ENCODE peak calls at places on chromosomes 5 and 9, in six cellular contexts. D, L, S, Z, M and G are unnamed samples.

GRCh38 chr5:134122530-134122929 is 8.0 kb downstream of the TCF7 start:
- DNase-seq in D (no peak), L (peak), S (peak), Z (no peak), M (no peak), G (no peak)

GRCh38 chr9:138009456-138010273 is 132.1 kb downstream of the CACNA1B start:
- DNase-seq in D (no peak), L (peak), S (peak), Z (no peak), M (no peak), G (peak)

GRCh38 chr9:69204869-69205268 is 30.8 kb downstream of the TJP2 start:
- DNase-seq in D (peak), L (no peak), S (no peak), Z (peak), M (no peak), G (no peak)

GRCh38 chr9:87909310-87910041 is 8.3 kb upstream of the SPATA31C1 start:
- DNase-seq in D (no peak), L (peak), S (no peak), Z (peak), M (no peak), G (no peak)

GRCh38 chr5:132684496-132684895 is 10.7 kb downstream of the IL4 start:
- DNase-seq in D (no peak), L (no peak), S (no peak), Z (peak), M (no peak), G (no peak)

GRCh38 chr9:3699868-3700267 is 174.1 kb upstream of the RFX3 start:
- DNase-seq in D (no peak), L (no peak), S (no peak), Z (no peak), M (no peak), G (no peak)

GRCh38 chr5:126921471-126922091 is 108.8 kb downstream of the MARCHF3 start:
- DNase-seq in D (no peak), L (no peak), S (no peak), Z (no peak), M (no peak), G (no peak)

GRCh38 chr5:35183243-35183955 is 46.9 kb downstream of the PRLR start:
- DNase-seq in D (peak), L (peak), S (no peak), Z (peak), M (no peak), G (no peak)

GRCh38 chr5:14809369-14810144 is 62.0 kb downstream of the ANKH start:
- DNase-seq in D (no peak), L (peak), S (peak), Z (peak), M (no peak), G (no peak)

GRCh38 chr5:24777392-24777791 is 132.6 kb upstream of the CDH10 start:
- DNase-seq in D (no peak), L (no peak), S (no peak), Z (no peak), M (no peak), G (no peak)

GRCh38 chr5:16529319-16529718 is 63.7 kb upstream of the ZNF622 start:
- DNase-seq in D (no peak), L (peak), S (no peak), Z (no peak), M (no peak), G (no peak)

GRCh38 chr9:120344230-120344629 is 235.7 kb downstream of the CDK5RAP2 start:
- DNase-seq in D (no peak), L (no peak), S (no peak), Z (peak), M (no peak), G (no peak)

GRCh38 chr9:74960548-74960947 is 7.8 kb upstream of the C9orf40 start:
- DNase-seq in D (no peak), L (peak), S (no peak), Z (peak), M (no peak), G (no peak)

GRCh38 chr5:94967525-94967924 is 317.4 kb downstream of the MCTP1 start:
- DNase-seq in D (no peak), L (no peak), S (no peak), Z (no peak), M (no peak), G (no peak)

GRCh38 chr5:150500328-150500841 is 7.5 kb upstream of the NDST1 start:
- DNase-seq in D (no peak), L (no peak), S (no peak), Z (no peak), M (no peak), G (no peak)

GRCh38 chr5:157050050-157050449 is 8.9 kb downstream of the HAVCR1 start:
- DNase-seq in D (no peak), L (no peak), S (no peak), Z (no peak), M (no peak), G (no peak)

GRCh38 chr5:68450245-68450852 is 234.8 kb downstream of the PIK3R1 start:
- DNase-seq in D (no peak), L (no peak), S (no peak), Z (peak), M (no peak), G (no peak)

GRCh38 chr9:86318187-86318586 is 35.8 kb upstream of the ISCA1 start:
- DNase-seq in D (no peak), L (no peak), S (no peak), Z (no peak), M (no peak), G (no peak)

GRCh38 chr9:7944521-7945022 is 145.0 kb upstream of the DMAC1 start:
- DNase-seq in D (no peak), L (no peak), S (no peak), Z (no peak), M (no peak), G (no peak)

GRCh38 chr5:150540615-150541396 is 32.9 kb downstream of the NDST1 start:
- DNase-seq in D (no peak), L (no peak), S (no peak), Z (peak), M (peak), G (no peak)

GRCh38 chr5:74075900-74076484 is 450.0 kb downstream of the ARHGEF28 start:
- DNase-seq in D (no peak), L (no peak), S (no peak), Z (no peak), M (no peak), G (no peak)

GRCh38 chr9:115416299-115416698 is 298.3 kb upstream of the TNC start:
- DNase-seq in D (no peak), L (no peak), S (no peak), Z (no peak), M (no peak), G (no peak)

GRCh38 chr5:132808866-132809265 is 4.2 kb upstream of the SOWAHA start:
- DNase-seq in D (no peak), L (no peak), S (no peak), Z (no peak), M (no peak), G (no peak)

GRCh38 chr9:96874201-96874785 is 20.0 kb upstream of the ZNF782 start:
- DNase-seq in D (no peak), L (no peak), S (no peak), Z (no peak), M (no peak), G (no peak)

GRCh38 chr9:95462419-95463121 is 54.2 kb downstream of the PTCH1 start:
- DNase-seq in D (peak), L (peak), S (peak), Z (peak), M (peak), G (peak)

DNA sequence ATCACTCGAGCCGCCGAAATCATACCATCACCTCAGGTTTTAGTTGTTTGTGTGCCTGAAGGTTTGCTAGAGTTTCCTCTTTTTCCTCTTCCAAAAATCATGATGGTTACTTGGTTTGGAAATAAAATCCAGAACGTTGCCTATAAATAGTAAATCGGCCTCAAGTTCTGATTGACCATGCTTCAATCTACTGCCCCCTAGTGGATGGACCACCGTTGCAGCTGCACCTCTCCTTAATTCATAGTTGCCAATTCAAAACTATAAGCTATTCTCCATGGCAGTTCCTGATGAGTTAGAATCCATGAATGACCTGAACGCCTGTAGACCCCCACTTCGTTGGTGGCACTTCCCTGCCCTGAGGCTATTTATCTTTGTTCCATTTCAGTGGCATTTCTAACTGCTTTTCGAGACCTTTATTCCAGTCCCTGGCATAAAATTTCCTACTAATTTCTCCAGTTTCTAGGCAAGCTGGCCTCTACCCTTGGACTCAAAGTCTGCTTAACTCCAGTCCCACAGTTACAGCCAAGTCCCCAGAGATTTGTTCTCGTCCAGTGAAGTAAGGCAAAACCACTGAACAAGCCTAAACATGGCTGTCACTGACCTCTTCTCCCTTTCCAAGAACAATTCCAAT is 422.6 kb downstream of the EFNA5 start:
- DNase-seq in D (peak), L (peak), S (peak), Z (peak), M (no peak), G (peak)
- TF ChIP-seq CTCF in D (peak), L (peak), S (peak), Z (peak), M (no peak), G (peak)

DNA sequence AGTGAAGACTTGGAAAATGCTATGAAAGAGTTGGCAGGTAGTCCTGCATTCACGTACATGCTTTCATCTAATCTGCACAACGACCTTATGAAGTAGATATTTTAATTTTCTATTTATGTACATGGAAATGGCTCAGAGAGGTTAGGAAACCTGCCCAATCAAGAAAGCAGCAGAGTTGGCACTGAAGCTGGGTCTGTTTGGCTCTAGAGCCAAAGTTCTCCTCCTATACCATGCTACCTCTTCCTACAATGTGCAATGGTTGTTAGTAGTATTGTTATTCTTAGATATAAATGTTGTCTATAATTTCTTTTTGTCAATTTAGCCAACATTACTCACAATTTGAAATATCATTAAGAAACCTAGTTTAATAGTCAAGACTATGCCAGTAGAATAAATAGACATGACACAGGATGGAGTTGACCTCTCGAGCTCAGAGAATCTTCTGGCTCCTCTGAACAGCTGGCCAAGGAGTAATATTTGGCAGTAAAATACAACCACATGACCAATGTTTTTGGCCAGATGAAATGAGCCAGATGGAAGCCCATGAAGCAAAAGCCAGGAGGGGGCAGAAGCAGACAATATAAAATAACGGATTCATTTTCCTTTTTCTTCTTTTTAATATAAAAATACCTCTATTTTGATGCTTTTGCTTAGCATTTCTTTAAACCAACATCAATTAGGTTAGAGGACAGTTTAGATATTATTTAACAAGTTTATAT is 542.3 kb downstream of the PDE4D start:
- DNase-seq in D (no peak), L (no peak), S (no peak), Z (peak), M (peak), G (no peak)
- TF ChIP-seq CTCF in D (no peak), L (peak), S (no peak), Z (peak), M (peak), G (no peak)

GRCh38 chr5:40875958-40876357 is 33.3 kb upstream of the C7 start:
- DNase-seq in D (no peak), L (no peak), S (no peak), Z (no peak), M (no peak), G (no peak)

GRCh38 chr5:40873481-40873880 is 32.3 kb downstream of the CARD6 start:
- DNase-seq in D (no peak), L (no peak), S (no peak), Z (no peak), M (no peak), G (no peak)

GRCh38 chr5:40882291-40882690 is 27.0 kb upstream of the C7 start:
- DNase-seq in D (no peak), L (no peak), S (no peak), Z (no peak), M (no peak), G (no peak)

GRCh38 chr5:40877371-40877988 is 31.8 kb upstream of the C7 start:
- DNase-seq in D (no peak), L (no peak), S (no peak), Z (peak), M (no peak), G (no peak)

GRCh38 chr5:40879163-40879942 is 29.9 kb upstream of the C7 start:
- DNase-seq in D (no peak), L (no peak), S (no peak), Z (peak), M (no peak), G (no peak)
- TF ChIP-seq CTCF in D (peak), L (peak), S (peak), Z (peak), M (peak), G (peak)

DNA sequence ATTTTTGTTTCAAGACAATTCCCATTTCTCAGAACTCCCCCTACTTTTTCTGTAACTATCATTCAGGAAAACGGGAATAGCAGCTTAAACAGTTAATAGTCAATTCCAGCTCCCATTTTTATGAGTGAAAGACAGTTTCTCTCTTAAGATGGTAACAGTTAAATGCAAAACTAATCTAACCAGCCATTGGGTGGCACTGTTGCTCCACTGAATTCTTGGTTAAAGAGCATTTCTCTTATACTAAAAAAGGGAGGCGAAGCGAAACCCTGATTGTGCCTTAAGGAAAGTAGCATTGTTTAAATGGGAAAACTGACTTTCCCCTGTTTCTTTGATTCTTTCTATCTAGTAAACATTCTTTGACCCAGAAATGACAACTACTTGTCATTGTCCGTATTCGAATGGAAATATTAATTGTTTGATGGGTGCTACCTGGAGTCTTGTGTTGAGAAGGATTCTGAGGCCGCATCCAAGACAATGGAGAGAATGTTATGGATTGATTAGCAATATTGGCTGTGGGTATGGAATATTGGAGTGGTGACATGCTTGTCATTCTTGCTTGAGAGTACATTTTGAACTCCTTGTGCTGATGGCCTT is 507.8 kb downstream of the MAT2B start:
- DNase-seq in D (peak), L (peak), S (peak), Z (peak), M (peak), G (peak)
- TF ChIP-seq CTCF in D (peak), L (peak), S (peak), Z (peak), M (peak), G (peak)

GRCh38 chr9:21395778-21396717 is 10.8 kb upstream of the IFNA2 start:
- DNase-seq in D (peak), L (peak), S (peak), Z (no peak), M (peak), G (peak)
- TF ChIP-seq CTCF in D (peak), L (peak), S (peak), Z (peak), M (peak), G (peak)

GRCh38 chr9:122016309-122016708 is 76.8 kb downstream of the TTLL11 start:
- DNase-seq in D (no peak), L (no peak), S (no peak), Z (no peak), M (no peak), G (no peak)

GRCh38 chr9:122015165-122015821 is 77.8 kb downstream of the TTLL11 start:
- DNase-seq in D (no peak), L (no peak), S (no peak), Z (no peak), M (no peak), G (peak)

GRCh38 chr9:122020398-122020797 is 72.7 kb downstream of the TTLL11 start:
- DNase-seq in D (no peak), L (no peak), S (no peak), Z (peak), M (no peak), G (no peak)

GRCh38 chr9:122011818-122012498 is 81.2 kb downstream of the TTLL11 start:
- DNase-seq in D (no peak), L (no peak), S (no peak), Z (no peak), M (no peak), G (no peak)

GRCh38 chr9:122016789-122017188 is 76.3 kb downstream of the TTLL11 start:
- DNase-seq in D (no peak), L (no peak), S (no peak), Z (no peak), M (peak), G (peak)
- TF ChIP-seq CTCF in D (peak), L (no peak), S (no peak), Z (peak), M (peak), G (peak)

GRCh38 chr9:129383415-129384088 is 205.5 kb upstream of the IER5L start:
- DNase-seq in D (peak), L (peak), S (peak), Z (peak), M (peak), G (no peak)
- TF ChIP-seq CTCF in D (no peak), L (peak), S (no peak), Z (no peak), M (peak), G (no peak)